ENCODE peak calls at places on chromosomes 7 and 10, in ten cellular contexts. One of them, this sample, is unnamed.

GRCh38 chr10:84783386-84783785 is 455.0 kb downstream of the CCSER2 start:
- DNase-seq in NCI-H1105: no peak
- DNase-seq in NCI-H1048: no peak
- DNase-seq in GM04503: no peak
- DNase-seq in T-cell: no peak
- DNase-seq in NCI-H187 treated with DMSO at 0.1 percent for 48 hours: peak; percentile 12
- DNase-seq in astrocyte of the hippocampus: peak; percentile 74
- DNase-seq in coronary artery: no peak
- DNase-seq in HFFc6: no peak
- DNase-seq in ecto neural progenitor cell: peak; percentile 48
- DNase-seq in this sample: no peak

GRCh38 chr7:3039787-3040186 is 3.9 kb downstream of the CARD11 start:
- DNase-seq in NCI-H187 treated with DMSO at 0.1 percent for 48 hours: no peak
- DNase-seq in NCI-H1105: no peak
- DNase-seq in HFFc6: no peak
- DNase-seq in GM04503: no peak
- DNase-seq in T-cell: no peak
- DNase-seq in ecto neural progenitor cell: no peak
- DNase-seq in coronary artery: peak; percentile 49
- DNase-seq in NCI-H1048: no peak
- DNase-seq in astrocyte of the hippocampus: no peak
- DNase-seq in this sample: no peak

GRCh38 chr7:32887395-32887794 is 4.2 kb downstream of the KBTBD2 start:
- DNase-seq in NCI-H187 treated with DMSO at 0.1 percent for 48 hours: no peak
- DNase-seq in coronary artery: no peak
- DNase-seq in astrocyte of the hippocampus: no peak
- DNase-seq in NCI-H1105: no peak
- DNase-seq in ecto neural progenitor cell: no peak
- DNase-seq in NCI-H1048: no peak
- DNase-seq in HFFc6: no peak
- DNase-seq in GM04503: no peak
- DNase-seq in T-cell: no peak
- DNase-seq in this sample: no peak

GRCh38 chr7:100506356-100506930 is 22.7 kb downstream of the NYAP1 start:
- DNase-seq in T-cell: no peak
- DNase-seq in GM04503: no peak
- DNase-seq in coronary artery: no peak
- DNase-seq in NCI-H1048: peak; percentile 7
- DNase-seq in ecto neural progenitor cell: no peak
- DNase-seq in NCI-H187 treated with DMSO at 0.1 percent for 48 hours: no peak
- DNase-seq in astrocyte of the hippocampus: no peak
- DNase-seq in HFFc6: no peak
- DNase-seq in NCI-H1105: no peak
- DNase-seq in this sample: no peak

GRCh38 chr7:45000096-45001032 is at the start of gene CCM2:
- DNase-seq in ecto neural progenitor cell: no peak
- DNase-seq in HFFc6: no peak
- DNase-seq in NCI-H1105: no peak
- DNase-seq in NCI-H187 treated with DMSO at 0.1 percent for 48 hours: no peak
- DNase-seq in NCI-H1048: no peak
- DNase-seq in coronary artery: no peak
- DNase-seq in GM04503: no peak
- DNase-seq in astrocyte of the hippocampus: peak; percentile 68
- DNase-seq in T-cell: no peak
- DNase-seq in this sample: no peak

GRCh38 chr10:10892290-10892875 is 125.3 kb upstream of the CELF2 start:
- DNase-seq in HFFc6: no peak
- DNase-seq in NCI-H187 treated with DMSO at 0.1 percent for 48 hours: no peak
- DNase-seq in GM04503: no peak
- DNase-seq in T-cell: no peak
- DNase-seq in astrocyte of the hippocampus: peak; percentile 32
- DNase-seq in coronary artery: no peak
- DNase-seq in NCI-H1048: no peak
- DNase-seq in ecto neural progenitor cell: no peak
- DNase-seq in NCI-H1105: no peak
- DNase-seq in this sample: no peak

GRCh38 chr7:107387573-107388219 is 82.2 kb upstream of the GPR22 start:
- DNase-seq in astrocyte of the hippocampus: peak; percentile 86
- DNase-seq in T-cell: no peak
- DNase-seq in coronary artery: no peak
- DNase-seq in GM04503: peak; percentile 44
- DNase-seq in ecto neural progenitor cell: no peak
- DNase-seq in NCI-H1105: no peak
- DNase-seq in NCI-H1048: no peak
- DNase-seq in NCI-H187 treated with DMSO at 0.1 percent for 48 hours: no peak
- DNase-seq in HFFc6: peak; percentile 97
- DNase-seq in this sample: no peak

GRCh38 chr7:409344-410281 is 110.0 kb downstream of the PDGFA start:
- DNase-seq in HFFc6: no peak
- DNase-seq in ecto neural progenitor cell: no peak
- DNase-seq in astrocyte of the hippocampus: no peak
- DNase-seq in T-cell: no peak
- DNase-seq in NCI-H1048: no peak
- DNase-seq in NCI-H1105: no peak
- DNase-seq in GM04503: no peak
- DNase-seq in coronary artery: no peak
- DNase-seq in NCI-H187 treated with DMSO at 0.1 percent for 48 hours: no peak
- DNase-seq in this sample: no peak

GRCh38 chr10:121926669-121927360 is 1.0 kb downstream of the ATE1 start:
- DNase-seq in T-cell: no peak
- DNase-seq in NCI-H1048: no peak
- DNase-seq in GM04503: no peak
- DNase-seq in astrocyte of the hippocampus: peak; percentile 28
- DNase-seq in HFFc6: peak; percentile 43
- DNase-seq in ecto neural progenitor cell: no peak
- DNase-seq in NCI-H187 treated with DMSO at 0.1 percent for 48 hours: no peak
- DNase-seq in NCI-H1105: no peak
- DNase-seq in coronary artery: no peak
- DNase-seq in this sample: no peak

GRCh38 chr10:63164045-63164722 is 31.1 kb downstream of the NRBF2 start:
- DNase-seq in T-cell: no peak
- DNase-seq in ecto neural progenitor cell: no peak
- DNase-seq in HFFc6: no peak
- DNase-seq in NCI-H1048: no peak
- DNase-seq in NCI-H1105: no peak
- DNase-seq in GM04503: no peak
- DNase-seq in astrocyte of the hippocampus: no peak
- DNase-seq in NCI-H187 treated with DMSO at 0.1 percent for 48 hours: no peak
- DNase-seq in coronary artery: no peak
- DNase-seq in this sample: no peak

GRCh38 chr7:114922151-114922651 is 307 bp downstream of the MDFIC start:
- DNase-seq in coronary artery: peak; percentile 79
- DNase-seq in astrocyte of the hippocampus: peak; percentile 81
- DNase-seq in T-cell: no peak
- DNase-seq in NCI-H187 treated with DMSO at 0.1 percent for 48 hours: no peak
- DNase-seq in ecto neural progenitor cell: peak; percentile 79
- DNase-seq in GM04503: peak; percentile 28
- DNase-seq in HFFc6: no peak
- DNase-seq in NCI-H1105: peak; percentile 29
- DNase-seq in NCI-H1048: no peak
- DNase-seq in this sample: peak; percentile 53

GRCh38 chr7:127588697-127589482 is 679 bp downstream of the ARF5 start:
- DNase-seq in GM04503: no peak
- DNase-seq in astrocyte of the hippocampus: peak; percentile 84
- DNase-seq in ecto neural progenitor cell: peak; percentile 82
- DNase-seq in coronary artery: no peak
- DNase-seq in NCI-H1048: no peak
- DNase-seq in T-cell: peak; percentile 5
- DNase-seq in NCI-H1105: peak; percentile 71
- DNase-seq in NCI-H187 treated with DMSO at 0.1 percent for 48 hours: no peak
- DNase-seq in HFFc6: peak; percentile 20
- DNase-seq in this sample: no peak